ENCODE peak calls at places on chromosomes 3 and 15, in five cellular contexts. One of them, this sample, is unnamed.

GRCh38 chr3:4805662-4806061 is 173.6 kb upstream of the BHLHE40 start:
- DNase-seq in body of pancreas: no peak
- DNase-seq in heart left ventricle: no peak
- DNase-seq in A549: no peak
- DNase-seq in colonic mucosa: no peak
- DNase-seq in this sample: no peak

GRCh38 chr3:52128118-52128683 is 26.0 kb downstream of the POC1A start:
- DNase-seq in A549: peak; percentile 55
- DNase-seq in heart left ventricle: no peak
- DNase-seq in body of pancreas: peak; percentile 20
- DNase-seq in colonic mucosa: no peak
- DNase-seq in this sample: no peak

GRCh38 chr3:96466441-96466840 is 348.0 kb upstream of the EPHA6 start:
- DNase-seq in colonic mucosa: no peak
- DNase-seq in body of pancreas: no peak
- DNase-seq in A549: no peak
- DNase-seq in heart left ventricle: no peak
- DNase-seq in this sample: no peak

GRCh38 chr15:76197703-76198455 is 113.4 kb downstream of the ETFA start:
- DNase-seq in colonic mucosa: peak; percentile 37
- DNase-seq in A549: no peak
- DNase-seq in body of pancreas: no peak
- DNase-seq in heart left ventricle: no peak
- DNase-seq in this sample: peak; percentile 14

GRCh38 chr15:70810916-70811578 is 42.9 kb downstream of the LARP6 start:
- DNase-seq in colonic mucosa: no peak
- DNase-seq in body of pancreas: no peak
- DNase-seq in heart left ventricle: no peak
- DNase-seq in A549: no peak
- DNase-seq in this sample: no peak

GRCh38 chr3:41200669-41201021 is 1.3 kb downstream of the CTNNB1 start:
- DNase-seq in heart left ventricle: peak; percentile 17
- DNase-seq in colonic mucosa: peak; percentile 41
- DNase-seq in body of pancreas: peak; percentile 43
- DNase-seq in A549: no peak
- DNase-seq in this sample: peak; percentile 38

GRCh38 chr3:72820405-72820804 is 27.8 kb downstream of the SHQ1 start:
- DNase-seq in colonic mucosa: peak; percentile 68
- DNase-seq in heart left ventricle: peak; percentile 71
- DNase-seq in body of pancreas: peak; percentile 78
- DNase-seq in A549: no peak
- DNase-seq in this sample: no peak

GRCh38 chr15:78369161-78369560 is 29.0 kb downstream of the CRABP1 start:
- DNase-seq in heart left ventricle: no peak
- DNase-seq in colonic mucosa: no peak
- DNase-seq in body of pancreas: no peak
- DNase-seq in A549: no peak
- DNase-seq in this sample: peak; percentile 17

GRCh38 chr15:48954538-48954937 is 9.2 kb downstream of the SHC4 start:
- DNase-seq in heart left ventricle: no peak
- DNase-seq in body of pancreas: no peak
- DNase-seq in A549: no peak
- DNase-seq in colonic mucosa: no peak
- DNase-seq in this sample: no peak

GRCh38 chr3:132549890-132550578 is 47.0 kb upstream of the ACKR4 start:
- DNase-seq in A549: no peak
- DNase-seq in colonic mucosa: no peak
- DNase-seq in heart left ventricle: no peak
- DNase-seq in body of pancreas: no peak
- DNase-seq in this sample: no peak
- H3K4me3 ChIP-seq in A549: no peak overlapping the region
- H3K4me3 ChIP-seq in colonic mucosa: no peak overlapping the region
- H3K4me3 ChIP-seq in heart left ventricle: no peak overlapping the region
- H3K4me3 ChIP-seq in body of pancreas: no peak overlapping the region
- H3K4me3 ChIP-seq in this sample: no peak overlapping the region

GRCh38 chr3:45676248-45677044 is 12.8 kb upstream of the SACM1L start:
- DNase-seq in heart left ventricle: no peak
- DNase-seq in body of pancreas: no peak
- DNase-seq in A549: no peak
- DNase-seq in colonic mucosa: no peak
- DNase-seq in this sample: no peak
- TF ChIP-seq CTCF in heart left ventricle: no peak
- TF ChIP-seq CTCF in body of pancreas: no peak
- TF ChIP-seq CTCF in A549: no peak
- TF ChIP-seq CTCF in colonic mucosa: no peak
- TF ChIP-seq CTCF in this sample: no peak

DNA sequence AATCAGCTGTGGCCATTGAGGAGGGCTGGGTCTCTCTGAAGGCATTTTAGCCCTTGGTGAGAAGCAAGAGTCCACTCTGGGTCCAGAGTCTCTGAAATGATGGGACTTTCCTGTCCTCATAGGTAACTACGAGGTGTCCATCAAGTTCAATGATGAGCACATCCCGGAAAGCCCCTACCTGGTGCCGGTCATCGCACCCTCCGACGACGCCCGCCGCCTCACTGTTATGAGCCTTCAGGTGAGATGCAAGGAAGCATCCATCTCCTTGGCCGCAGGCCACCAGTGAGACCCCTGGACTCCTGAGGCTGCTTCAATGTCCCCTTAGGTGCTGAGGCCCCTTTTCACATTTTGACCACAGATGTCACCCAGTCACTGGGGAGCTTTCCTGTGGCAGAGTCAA is 54.9 kb downstream of the DNASE1L3 start:
- DNase-seq in colonic mucosa: no peak
- DNase-seq in A549: no peak
- DNase-seq in body of pancreas: no peak
- DNase-seq in heart left ventricle: no peak
- DNase-seq in this sample: no peak
- H3K27ac ChIP-seq in colonic mucosa: no peak overlapping the region
- H3K27ac ChIP-seq in A549: no peak overlapping the region
- H3K27ac ChIP-seq in body of pancreas: no peak overlapping the region
- H3K27ac ChIP-seq in heart left ventricle: no peak overlapping the region
- H3K27ac ChIP-seq in this sample: no peak overlapping the region

DNA sequence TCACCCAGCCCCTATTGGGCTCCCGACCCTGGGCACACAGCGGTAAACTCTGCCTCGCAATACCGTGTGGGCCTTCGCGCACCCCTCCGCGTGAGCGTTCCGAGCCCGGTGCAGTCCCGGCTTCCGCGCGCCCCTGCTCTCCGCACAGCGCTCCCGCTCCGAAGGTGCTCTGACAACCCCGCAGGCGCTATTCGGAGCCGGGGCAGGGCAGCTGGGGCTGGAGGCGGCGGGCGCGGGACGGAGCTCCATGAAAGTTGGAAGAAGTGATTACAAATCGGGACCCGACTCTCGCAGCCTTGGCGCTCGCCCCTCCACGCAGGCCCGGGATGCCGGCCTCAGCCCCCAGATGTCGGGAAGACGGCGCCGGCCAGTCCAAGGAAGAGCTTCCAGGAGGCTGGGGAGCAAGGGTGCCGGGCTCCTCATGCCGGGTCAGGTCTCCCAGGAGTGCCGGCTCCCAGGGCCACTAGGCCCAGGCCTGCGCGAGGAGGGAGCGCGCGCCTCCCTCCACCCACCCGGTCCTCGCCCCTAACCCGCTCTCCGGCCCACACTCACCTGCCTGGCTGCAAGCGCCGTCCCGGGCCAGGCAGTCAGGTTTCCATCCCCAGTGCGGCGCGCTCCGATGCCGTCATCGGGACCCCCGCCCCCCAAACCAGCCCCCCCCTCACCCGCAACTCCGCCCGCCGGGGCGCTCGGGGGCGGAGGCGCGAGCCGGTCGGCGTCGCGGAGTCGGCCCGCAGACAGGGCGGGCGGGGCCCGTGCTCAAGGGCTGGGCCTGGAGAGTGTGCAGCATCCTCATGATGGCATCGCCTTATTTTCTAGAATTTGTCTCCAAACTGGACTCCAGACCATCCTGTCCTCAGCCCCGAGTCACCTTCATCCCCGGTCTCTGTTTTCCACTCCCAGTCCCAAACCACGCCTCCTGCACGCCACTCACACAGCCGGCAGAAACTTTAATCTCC is at the start of gene KIF7:
- DNase-seq in body of pancreas: no peak
- DNase-seq in A549: peak; percentile 42
- DNase-seq in colonic mucosa: no peak
- DNase-seq in heart left ventricle: no peak
- DNase-seq in this sample: no peak
- H3K4me3 ChIP-seq in body of pancreas: peak within 1 kb of the TSS; percentile 4
- H3K4me3 ChIP-seq in A549: peak within 1 kb of the TSS; percentile 71
- H3K4me3 ChIP-seq in colonic mucosa: peak within 1 kb of the TSS; percentile 52
- H3K4me3 ChIP-seq in heart left ventricle: peak within 1 kb of the TSS; percentile 60
- H3K4me3 ChIP-seq in this sample: peak within 1 kb of the TSS; percentile 62

GRCh38 chr3:154973851-154974250 is 106.3 kb upstream of the MME start:
- DNase-seq in A549: no peak
- DNase-seq in body of pancreas: no peak
- DNase-seq in colonic mucosa: no peak
- DNase-seq in heart left ventricle: no peak
- DNase-seq in this sample: no peak
- TF ChIP-seq CTCF in A549: no peak
- TF ChIP-seq CTCF in body of pancreas: no peak
- TF ChIP-seq CTCF in colonic mucosa: no peak
- TF ChIP-seq CTCF in heart left ventricle: no peak
- TF ChIP-seq CTCF in this sample: no peak

GRCh38 chr3:132723551-132723950 is 1.3 kb upstream of the NPHP3 start:
- DNase-seq in colonic mucosa: no peak
- DNase-seq in heart left ventricle: no peak
- DNase-seq in body of pancreas: no peak
- DNase-seq in A549: no peak
- DNase-seq in this sample: no peak
- H3K27ac ChIP-seq in colonic mucosa: peak overlapping the region; percentile 88
- H3K27ac ChIP-seq in heart left ventricle: peak overlapping the region; percentile 68
- H3K27ac ChIP-seq in body of pancreas: peak overlapping the region; percentile 82
- H3K27ac ChIP-seq in A549: no peak overlapping the region
- H3K27ac ChIP-seq in this sample: peak overlapping the region; percentile 75

GRCh38 chr3:142288032-142288638 is 62.8 kb upstream of the GK5 start:
- DNase-seq in body of pancreas: no peak
- DNase-seq in A549: peak; percentile 13
- DNase-seq in heart left ventricle: no peak
- DNase-seq in colonic mucosa: no peak
- DNase-seq in this sample: no peak
- H3K4me3 ChIP-seq in body of pancreas: no peak overlapping the region
- H3K4me3 ChIP-seq in A549: no peak overlapping the region
- H3K4me3 ChIP-seq in heart left ventricle: no peak overlapping the region
- H3K4me3 ChIP-seq in colonic mucosa: no peak overlapping the region
- H3K4me3 ChIP-seq in this sample: no peak overlapping the region

This sample was measured in tibial artery.